ENCODE peak calls at places on chromosomes 13 and 19, in six cellular contexts. One of them, this sample, is unnamed.

GRCh38 chr19:36771275-36772231 is 1.1 kb downstream of the ZNF850 start:
- DNase-seq in HCT116: no peak
- DNase-seq in H1: peak; percentile 85
- DNase-seq in A549: peak; percentile 60
- DNase-seq in GM12878: peak; percentile 26
- DNase-seq in SK-N-SH: peak; percentile 75
- DNase-seq in this sample: peak; percentile 94

GRCh38 chr13:72137782-72138181 is 270.8 kb upstream of the DACH1 start:
- DNase-seq in GM12878: no peak
- DNase-seq in A549: no peak
- DNase-seq in HCT116: no peak
- DNase-seq in H1: no peak
- DNase-seq in SK-N-SH: no peak
- DNase-seq in this sample: no peak

GRCh38 chr19:13055213-13056051 is 47.2 kb downstream of the LYL1 start:
- DNase-seq in HCT116: no peak
- DNase-seq in A549: no peak
- DNase-seq in GM12878: no peak
- DNase-seq in SK-N-SH: peak; percentile 89
- DNase-seq in H1: no peak
- DNase-seq in this sample: peak; percentile 56

GRCh38 chr19:43574424-43575155 is 737 bp downstream of the XRCC1 start:
- DNase-seq in SK-N-SH: no peak
- DNase-seq in H1: no peak
- DNase-seq in HCT116: no peak
- DNase-seq in A549: no peak
- DNase-seq in GM12878: no peak
- DNase-seq in this sample: peak; percentile 73

GRCh38 chr13:35771898-35772297 is 295.4 kb upstream of the MAB21L1 start:
- DNase-seq in SK-N-SH: no peak
- DNase-seq in GM12878: no peak
- DNase-seq in H1: peak; percentile 3
- DNase-seq in HCT116: no peak
- DNase-seq in A549: no peak
- DNase-seq in this sample: no peak

GRCh38 chr13:32025730-32026129 is 5.8 kb upstream of the FRY start:
- DNase-seq in GM12878: no peak
- DNase-seq in HCT116: no peak
- DNase-seq in H1: peak; percentile 43
- DNase-seq in A549: no peak
- DNase-seq in SK-N-SH: no peak
- DNase-seq in this sample: no peak

GRCh38 chr13:75050419-75051066 is 431.4 kb downstream of the TBC1D4 start:
- DNase-seq in GM12878: no peak
- DNase-seq in A549: no peak
- DNase-seq in HCT116: no peak
- DNase-seq in H1: no peak
- DNase-seq in SK-N-SH: no peak
- DNase-seq in this sample: no peak

GRCh38 chr13:112603641-112604220 is 15.8 kb upstream of the TUBGCP3 start:
- DNase-seq in H1: no peak
- DNase-seq in HCT116: no peak
- DNase-seq in GM12878: no peak
- DNase-seq in A549: no peak
- DNase-seq in SK-N-SH: no peak
- DNase-seq in this sample: peak; percentile 56

GRCh38 chr19:12749938-12750521 is 1.6 kb upstream of the BEST2 start:
- DNase-seq in A549: no peak
- DNase-seq in SK-N-SH: peak; percentile 54
- DNase-seq in H1: no peak
- DNase-seq in HCT116: no peak
- DNase-seq in GM12878: no peak
- DNase-seq in this sample: no peak

GRCh38 chr13:99075268-99076191 is 97.7 kb upstream of the DOCK9 start:
- DNase-seq in SK-N-SH: no peak
- DNase-seq in GM12878: peak; percentile 36
- DNase-seq in A549: no peak
- DNase-seq in HCT116: no peak
- DNase-seq in H1: no peak
- DNase-seq in this sample: no peak

GRCh38 chr13:112900691-112901091 is 68.3 kb upstream of the MCF2L start:
- DNase-seq in GM12878: no peak
- DNase-seq in SK-N-SH: no peak
- DNase-seq in A549: no peak
- DNase-seq in HCT116: no peak
- DNase-seq in H1: no peak
- DNase-seq in this sample: no peak

GRCh38 chr13:76711515-76712182 is 174.6 kb downstream of the KCTD12 start:
- DNase-seq in SK-N-SH: no peak
- DNase-seq in A549: peak; percentile 10
- DNase-seq in GM12878: no peak
- DNase-seq in H1: no peak
- DNase-seq in HCT116: no peak
- DNase-seq in this sample: peak; percentile 76

GRCh38 chr19:35357867-35358573 is at the start of gene FFAR3:
- DNase-seq in H1: no peak
- DNase-seq in A549: no peak
- DNase-seq in HCT116: no peak
- DNase-seq in SK-N-SH: no peak
- DNase-seq in GM12878: no peak
- DNase-seq in this sample: no peak

GRCh38 chr19:31511098-31511497 is 161.9 kb upstream of the TSHZ3 start:
- DNase-seq in SK-N-SH: no peak
- DNase-seq in HCT116: no peak
- DNase-seq in GM12878: no peak
- DNase-seq in A549: no peak
- DNase-seq in H1: no peak
- DNase-seq in this sample: no peak

GRCh38 chr13:66896933-66897332 is 333.2 kb downstream of the PCDH9 start:
- DNase-seq in SK-N-SH: no peak
- DNase-seq in A549: no peak
- DNase-seq in HCT116: no peak
- DNase-seq in H1: no peak
- DNase-seq in GM12878: no peak
- DNase-seq in this sample: peak; percentile 2

GRCh38 chr13:28340272-28340793 is 154.6 kb downstream of the FLT1 start:
- DNase-seq in H1: no peak
- DNase-seq in HCT116: no peak
- DNase-seq in GM12878: no peak
- DNase-seq in SK-N-SH: no peak
- DNase-seq in A549: no peak
- DNase-seq in this sample: no peak

GRCh38 chr13:19864018-19864338 is 529 bp upstream of the ZMYM5 start:
- DNase-seq in HCT116: no peak
- DNase-seq in GM12878: no peak
- DNase-seq in A549: peak; percentile 83
- DNase-seq in H1: no peak
- DNase-seq in SK-N-SH: peak; percentile 75
- DNase-seq in this sample: peak; percentile 85

GRCh38 chr13:75357576-75358295 is 124.2 kb downstream of the TBC1D4 start:
- DNase-seq in HCT116: peak; percentile 72
- DNase-seq in GM12878: no peak
- DNase-seq in SK-N-SH: peak; percentile 74
- DNase-seq in A549: peak; percentile 69
- DNase-seq in H1: peak; percentile 17
- DNase-seq in this sample: peak; percentile 78

GRCh38 chr13:29465741-29466293 is 129.7 kb downstream of the SLC7A1 start:
- DNase-seq in SK-N-SH: peak; percentile 47
- DNase-seq in H1: no peak
- DNase-seq in HCT116: no peak
- DNase-seq in A549: no peak
- DNase-seq in GM12878: no peak
- DNase-seq in this sample: no peak

GRCh38 chr19:4636151-4636717 is 3.1 kb upstream of the TNFAIP8L1 start:
- DNase-seq in HCT116: no peak
- DNase-seq in A549: peak; percentile 34
- DNase-seq in H1: no peak
- DNase-seq in GM12878: no peak
- DNase-seq in SK-N-SH: peak; percentile 92
- DNase-seq in this sample: peak; percentile 50

GRCh38 chr13:48827709-48828108 is 148.0 kb upstream of the FNDC3A start:
- DNase-seq in HCT116: no peak
- DNase-seq in GM12878: no peak
- DNase-seq in A549: no peak
- DNase-seq in SK-N-SH: no peak
- DNase-seq in H1: no peak
- DNase-seq in this sample: no peak

GRCh38 chr13:113329656-113330312 is 32.7 kb downstream of the LAMP1 start:
- DNase-seq in H1: no peak
- DNase-seq in A549: no peak
- DNase-seq in HCT116: no peak
- DNase-seq in SK-N-SH: no peak
- DNase-seq in GM12878: no peak
- DNase-seq in this sample: no peak

GRCh38 chr19:30518965-30519606 is 146.9 kb downstream of the ZNF536 start:
- DNase-seq in SK-N-SH: no peak
- DNase-seq in A549: no peak
- DNase-seq in HCT116: no peak
- DNase-seq in H1: no peak
- DNase-seq in GM12878: no peak
- DNase-seq in this sample: no peak

GRCh38 chr13:97892717-97893116 is 60.8 kb upstream of the IPO5 start:
- DNase-seq in GM12878: no peak
- DNase-seq in SK-N-SH: no peak
- DNase-seq in H1: no peak
- DNase-seq in HCT116: no peak
- DNase-seq in A549: peak; percentile 15
- DNase-seq in this sample: no peak

GRCh38 chr13:39052944-39053343 is 14.7 kb downstream of the NHLRC3 start:
- DNase-seq in A549: no peak
- DNase-seq in SK-N-SH: no peak
- DNase-seq in HCT116: no peak
- DNase-seq in GM12878: no peak
- DNase-seq in H1: no peak
- DNase-seq in this sample: no peak

GRCh38 chr13:81184556-81185265 is 843.8 kb upstream of the SPRY2 start:
- DNase-seq in SK-N-SH: no peak
- DNase-seq in A549: no peak
- DNase-seq in GM12878: no peak
- DNase-seq in HCT116: no peak
- DNase-seq in H1: no peak
- DNase-seq in this sample: no peak
- H3K27ac ChIP-seq in SK-N-SH: no peak overlapping the region
- H3K27ac ChIP-seq in A549: no peak overlapping the region
- H3K27ac ChIP-seq in GM12878: no peak overlapping the region
- H3K27ac ChIP-seq in HCT116: no peak overlapping the region
- H3K27ac ChIP-seq in H1: no peak overlapping the region
- H3K27ac ChIP-seq in this sample: no peak overlapping the region

DNA sequence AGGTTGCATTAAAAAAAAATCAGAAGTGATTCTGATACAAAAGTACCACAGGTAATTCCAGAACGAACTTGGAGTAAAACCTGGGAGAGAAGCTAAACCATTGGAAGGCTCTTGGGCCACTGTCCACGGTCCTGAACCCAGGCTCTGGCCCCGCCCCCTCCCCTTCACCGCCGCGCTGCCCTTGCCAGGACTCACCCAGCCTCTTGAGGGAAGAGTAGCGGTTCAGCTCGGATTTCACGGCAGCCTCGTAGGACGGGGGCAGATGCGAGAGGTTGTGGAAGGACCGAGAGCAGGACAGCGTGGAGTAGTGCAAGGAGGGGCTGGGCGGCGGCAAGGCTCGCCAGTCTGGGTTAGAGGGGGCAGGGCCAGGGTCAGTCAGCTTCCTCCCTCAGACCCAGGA is 5.7 kb downstream of the SHISA7 start:
- DNase-seq in H1: no peak
- DNase-seq in GM12878: no peak
- DNase-seq in A549: peak; percentile 87
- DNase-seq in SK-N-SH: no peak
- DNase-seq in HCT116: peak; percentile 40
- DNase-seq in this sample: peak; percentile 55
- TF ChIP-seq MAX in H1: no peak
- TF ChIP-seq MAX in GM12878: no peak
- TF ChIP-seq MAX in A549: no peak
- TF ChIP-seq MAX in SK-N-SH: no peak
- TF ChIP-seq MAX in HCT116: no peak
- TF ChIP-seq MAX in this sample: no peak

DNA sequence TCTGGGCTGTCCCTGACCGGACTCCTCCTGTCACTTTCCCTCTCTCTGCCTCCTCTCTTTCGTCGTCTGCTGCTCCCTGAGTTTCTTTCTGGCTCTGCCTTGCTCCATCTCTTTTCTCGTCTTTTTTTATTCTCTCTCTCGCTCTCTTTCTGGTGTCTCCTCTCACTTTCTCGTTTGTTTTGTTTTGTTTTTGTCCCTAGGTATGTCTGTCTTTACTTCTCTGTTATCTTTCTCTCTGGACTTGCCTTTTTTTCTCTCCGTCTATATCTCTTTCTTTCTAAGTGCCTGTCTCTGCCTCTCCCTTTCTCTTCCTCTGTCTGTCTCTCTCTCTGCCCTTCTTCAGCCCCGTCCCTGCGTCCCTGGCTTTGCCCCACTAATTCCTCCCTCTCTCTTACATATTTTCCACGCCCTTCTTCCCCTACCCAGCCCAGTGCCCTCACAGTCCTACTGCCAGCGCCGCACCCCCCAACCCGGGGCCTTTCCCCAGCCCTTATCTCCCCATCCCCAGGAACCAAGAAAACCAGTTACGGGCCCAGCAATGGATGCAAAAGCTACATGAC is 48.1 kb upstream of the SHKBP1 start:
- DNase-seq in HCT116: no peak
- DNase-seq in A549: no peak
- DNase-seq in H1: no peak
- DNase-seq in SK-N-SH: no peak
- DNase-seq in GM12878: no peak
- DNase-seq in this sample: no peak
- H3K4me3 ChIP-seq in HCT116: peak overlapping the region; percentile 30
- H3K4me3 ChIP-seq in A549: no peak overlapping the region
- H3K4me3 ChIP-seq in H1: no peak overlapping the region
- H3K4me3 ChIP-seq in SK-N-SH: no peak overlapping the region
- H3K4me3 ChIP-seq in GM12878: no peak overlapping the region
- H3K4me3 ChIP-seq in this sample: no peak overlapping the region

GRCh38 chr19:38207543-38207942 is 16.5 kb downstream of the DPF1 start:
- DNase-seq in GM12878: no peak
- DNase-seq in A549: no peak
- DNase-seq in HCT116: no peak
- DNase-seq in H1: no peak
- DNase-seq in SK-N-SH: no peak
- DNase-seq in this sample: no peak
- H3K27ac ChIP-seq in GM12878: no peak overlapping the region
- H3K27ac ChIP-seq in A549: no peak overlapping the region
- H3K27ac ChIP-seq in HCT116: no peak overlapping the region
- H3K27ac ChIP-seq in H1: no peak overlapping the region
- H3K27ac ChIP-seq in SK-N-SH: no peak overlapping the region
- H3K27ac ChIP-seq in this sample: no peak overlapping the region

DNA sequence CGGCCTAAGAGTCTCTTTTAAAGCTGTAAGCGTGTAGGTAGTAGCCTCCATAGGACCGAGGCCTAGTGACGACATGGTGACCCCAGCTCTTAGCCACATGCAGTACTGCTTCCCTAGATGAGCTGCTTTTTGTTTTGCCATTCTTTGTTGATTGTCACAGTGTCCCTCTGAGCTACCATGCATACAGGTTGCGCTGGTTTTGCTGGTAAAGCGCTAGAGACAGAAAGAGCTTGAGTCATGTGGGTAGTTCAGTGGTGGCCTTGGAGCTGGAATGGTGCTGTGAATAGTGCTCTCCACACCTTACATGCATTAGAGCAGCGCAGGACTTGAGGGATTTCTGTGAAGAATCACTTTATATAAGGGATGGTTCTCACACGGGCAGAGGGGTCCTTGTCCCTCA is 5.1 kb downstream of the HNRNPM start:
- DNase-seq in A549: no peak
- DNase-seq in HCT116: no peak
- DNase-seq in H1: no peak
- DNase-seq in GM12878: no peak
- DNase-seq in SK-N-SH: no peak
- DNase-seq in this sample: no peak
- TF ChIP-seq MAX in A549: no peak
- TF ChIP-seq MAX in HCT116: no peak
- TF ChIP-seq MAX in H1: no peak
- TF ChIP-seq MAX in GM12878: no peak
- TF ChIP-seq MAX in SK-N-SH: no peak
- TF ChIP-seq MAX in this sample: no peak